ENCODE peak calls at places on chromosome 11, in four cellular contexts. One of them, this sample, is unnamed.

GRCh38 chr11:61334434-61335354 is 1.7 kb downstream of the TKFC start:
- DNase-seq in fibroblast of villous mesenchyme: peak
- DNase-seq in left lung: peak
- DNase-seq in psoas muscle: no peak
- DNase-seq in this sample: peak

GRCh38 chr11:43518407-43519165 is 159.9 kb downstream of the TTC17 start:
- DNase-seq in psoas muscle: no peak
- DNase-seq in fibroblast of villous mesenchyme: no peak
- DNase-seq in left lung: no peak
- DNase-seq in this sample: peak

GRCh38 chr11:125401235-125401634 is 94.8 kb downstream of the FEZ1 start:
- DNase-seq in psoas muscle: no peak
- DNase-seq in fibroblast of villous mesenchyme: no peak
- DNase-seq in left lung: no peak
- DNase-seq in this sample: no peak

GRCh38 chr11:43116071-43116470 is 195.7 kb upstream of the API5 start:
- DNase-seq in left lung: no peak
- DNase-seq in psoas muscle: no peak
- DNase-seq in fibroblast of villous mesenchyme: no peak
- DNase-seq in this sample: no peak

GRCh38 chr11:104995001-104995408 is 26.6 kb upstream of the CASP4 start:
- DNase-seq in left lung: no peak
- DNase-seq in psoas muscle: no peak
- DNase-seq in fibroblast of villous mesenchyme: no peak
- DNase-seq in this sample: no peak

GRCh38 chr11:61054927-61055562 is 47.2 kb upstream of the CD5 start:
- DNase-seq in left lung: no peak
- DNase-seq in psoas muscle: no peak
- DNase-seq in fibroblast of villous mesenchyme: no peak
- DNase-seq in this sample: no peak

GRCh38 chr11:2700415-2701211 is 819 bp upstream of the KCNQ1OT1 start:
- DNase-seq in left lung: peak
- DNase-seq in psoas muscle: peak
- DNase-seq in fibroblast of villous mesenchyme: peak
- DNase-seq in this sample: no peak

GRCh38 chr11:86091566-86091965 is 22.7 kb upstream of the PICALM start:
- DNase-seq in psoas muscle: no peak
- DNase-seq in fibroblast of villous mesenchyme: peak
- DNase-seq in left lung: no peak
- DNase-seq in this sample: peak

GRCh38 chr11:131688056-131688693 is 317.8 kb downstream of the NTM start:
- DNase-seq in left lung: no peak
- DNase-seq in psoas muscle: peak
- DNase-seq in fibroblast of villous mesenchyme: peak
- DNase-seq in this sample: peak

GRCh38 chr11:75557649-75558494 is 4.2 kb upstream of the SERPINH1 start:
- DNase-seq in psoas muscle: no peak
- DNase-seq in fibroblast of villous mesenchyme: peak
- DNase-seq in left lung: peak
- DNase-seq in this sample: peak

GRCh38 chr11:119218141-119218878 is 12.2 kb downstream of the CBL start:
- DNase-seq in fibroblast of villous mesenchyme: peak
- DNase-seq in psoas muscle: no peak
- DNase-seq in left lung: no peak
- DNase-seq in this sample: peak

GRCh38 chr11:70466154-70466553 is 67.8 kb downstream of the CTTN start:
- DNase-seq in psoas muscle: no peak
- DNase-seq in fibroblast of villous mesenchyme: no peak
- DNase-seq in left lung: no peak
- DNase-seq in this sample: no peak

GRCh38 chr11:19628018-19628417 is 84.6 kb upstream of the NAV2 start:
- DNase-seq in left lung: no peak
- DNase-seq in psoas muscle: peak
- DNase-seq in fibroblast of villous mesenchyme: peak
- DNase-seq in this sample: peak

GRCh38 chr11:16494918-16495691 is 138.8 kb upstream of the SOX6 start:
- DNase-seq in psoas muscle: peak
- DNase-seq in fibroblast of villous mesenchyme: no peak
- DNase-seq in left lung: no peak
- DNase-seq in this sample: no peak

GRCh38 chr11:13620063-13620462 is 48.4 kb upstream of the FAR1 start:
- DNase-seq in fibroblast of villous mesenchyme: no peak
- DNase-seq in left lung: no peak
- DNase-seq in psoas muscle: no peak
- DNase-seq in this sample: no peak

GRCh38 chr11:32434387-32435151 is 770 bp downstream of the WT1 start:
- DNase-seq in left lung: no peak
- DNase-seq in psoas muscle: no peak
- DNase-seq in fibroblast of villous mesenchyme: no peak
- DNase-seq in this sample: no peak

GRCh38 chr11:17736921-17737817 is 2.6 kb downstream of the KCNC1 start:
- DNase-seq in fibroblast of villous mesenchyme: no peak
- DNase-seq in psoas muscle: peak
- DNase-seq in left lung: no peak
- DNase-seq in this sample: no peak

GRCh38 chr11:119942021-119942420 is 195.9 kb downstream of the TRIM29 start:
- DNase-seq in left lung: no peak
- DNase-seq in fibroblast of villous mesenchyme: no peak
- DNase-seq in psoas muscle: no peak
- DNase-seq in this sample: no peak

GRCh38 chr11:57290288-57290687 is 34.5 kb downstream of the TNKS1BP1 start:
- DNase-seq in left lung: no peak
- DNase-seq in psoas muscle: no peak
- DNase-seq in fibroblast of villous mesenchyme: peak
- DNase-seq in this sample: peak

GRCh38 chr11:61746654-61747388 is 5.6 kb upstream of the MYRF start:
- DNase-seq in psoas muscle: no peak
- DNase-seq in left lung: no peak
- DNase-seq in fibroblast of villous mesenchyme: no peak
- DNase-seq in this sample: no peak

GRCh38 chr11:31805629-31806185 is 5.4 kb downstream of the PAX6 start:
- DNase-seq in psoas muscle: no peak
- DNase-seq in fibroblast of villous mesenchyme: no peak
- DNase-seq in left lung: no peak
- DNase-seq in this sample: no peak

GRCh38 chr11:61056566-61056965 is 45.7 kb upstream of the CD5 start:
- DNase-seq in left lung: no peak
- DNase-seq in psoas muscle: no peak
- DNase-seq in fibroblast of villous mesenchyme: no peak
- DNase-seq in this sample: no peak

GRCh38 chr11:16969010-16970004 is 44.9 kb downstream of the PLEKHA7 start:
- DNase-seq in psoas muscle: no peak
- DNase-seq in fibroblast of villous mesenchyme: peak
- DNase-seq in left lung: no peak
- DNase-seq in this sample: no peak

GRCh38 chr11:107787733-107788132 is 70.9 kb downstream of the SLC35F2 start:
- DNase-seq in psoas muscle: no peak
- DNase-seq in fibroblast of villous mesenchyme: no peak
- DNase-seq in left lung: no peak
- DNase-seq in this sample: no peak

GRCh38 chr11:14237333-14237988 is 121.5 kb downstream of the RRAS2 start:
- DNase-seq in left lung: no peak
- DNase-seq in fibroblast of villous mesenchyme: no peak
- DNase-seq in psoas muscle: no peak
- DNase-seq in this sample: no peak

GRCh38 chr11:117201906-117202305 is 2.7 kb downstream of the TAGLN start:
- DNase-seq in fibroblast of villous mesenchyme: no peak
- DNase-seq in left lung: no peak
- DNase-seq in psoas muscle: no peak
- DNase-seq in this sample: no peak

GRCh38 chr11:121802542-121802941 is 313.5 kb downstream of the BLID start:
- DNase-seq in fibroblast of villous mesenchyme: no peak
- DNase-seq in psoas muscle: no peak
- DNase-seq in left lung: no peak
- DNase-seq in this sample: no peak
- TF ChIP-seq CTCF in fibroblast of villous mesenchyme: no peak
- TF ChIP-seq CTCF in psoas muscle: no peak
- TF ChIP-seq CTCF in left lung: no peak
- TF ChIP-seq CTCF in this sample: no peak

GRCh38 chr11:79609511-79609910 is 168.7 kb upstream of the TENM4 start:
- DNase-seq in fibroblast of villous mesenchyme: no peak
- DNase-seq in left lung: no peak
- DNase-seq in psoas muscle: no peak
- DNase-seq in this sample: no peak

GRCh38 chr11:79616392-79616831 is 175.6 kb upstream of the TENM4 start:
- DNase-seq in fibroblast of villous mesenchyme: no peak
- DNase-seq in left lung: no peak
- DNase-seq in psoas muscle: no peak
- DNase-seq in this sample: no peak

GRCh38 chr11:79615425-79615824 is 174.6 kb upstream of the TENM4 start:
- DNase-seq in fibroblast of villous mesenchyme: no peak
- DNase-seq in left lung: no peak
- DNase-seq in psoas muscle: no peak
- DNase-seq in this sample: no peak

GRCh38 chr11:79610139-79610538 is 169.3 kb upstream of the TENM4 start:
- DNase-seq in left lung: no peak
- DNase-seq in fibroblast of villous mesenchyme: no peak
- DNase-seq in psoas muscle: no peak
- DNase-seq in this sample: no peak

DNA sequence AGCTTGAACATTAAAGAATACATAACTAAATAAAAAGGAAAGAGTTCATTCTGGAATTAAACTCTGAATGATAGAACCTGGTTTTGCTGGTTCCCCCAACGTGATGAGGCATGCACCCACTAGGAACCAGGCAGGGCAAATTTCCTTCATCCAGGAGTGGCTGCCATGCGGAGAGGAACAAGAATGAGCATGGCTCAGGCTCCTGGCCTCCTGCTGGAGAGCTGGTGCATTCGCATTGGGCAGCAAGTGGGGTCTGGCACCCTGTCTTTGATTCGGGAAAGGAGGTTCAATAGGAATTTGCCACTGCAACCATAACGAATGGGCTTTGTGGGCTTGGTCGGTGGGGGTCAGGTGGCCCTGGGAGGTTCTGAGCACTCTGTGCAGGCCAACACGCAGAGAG is 169.8 kb upstream of the TENM4 start:
- DNase-seq in psoas muscle: no peak
- DNase-seq in fibroblast of villous mesenchyme: no peak
- DNase-seq in left lung: no peak
- DNase-seq in this sample: no peak
- TF ChIP-seq CTCF in psoas muscle: no peak
- TF ChIP-seq CTCF in fibroblast of villous mesenchyme: no peak
- TF ChIP-seq CTCF in left lung: no peak
- TF ChIP-seq CTCF in this sample: peak

DNA sequence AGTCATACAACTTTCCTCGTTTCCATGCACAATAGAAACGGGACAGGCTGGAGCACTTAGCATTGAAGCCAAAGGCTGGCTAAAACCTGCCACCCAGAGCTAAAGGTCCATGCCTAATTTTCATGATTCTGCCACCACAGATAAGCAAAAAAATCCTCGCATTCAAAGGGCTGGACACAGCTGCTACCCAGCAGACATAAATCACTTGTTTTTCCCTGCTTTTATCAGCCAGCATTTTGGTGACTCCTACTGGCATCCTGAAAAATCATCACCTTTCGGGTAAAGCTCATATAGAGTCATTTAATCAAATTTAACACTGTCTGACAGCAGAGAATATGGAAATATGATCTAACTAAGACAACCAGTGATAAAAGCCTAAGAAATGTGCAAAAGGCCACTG is 37.9 kb downstream of the ALG9 start:
- DNase-seq in fibroblast of villous mesenchyme: peak
- DNase-seq in left lung: no peak
- DNase-seq in psoas muscle: no peak
- DNase-seq in this sample: peak
- TF ChIP-seq CTCF in fibroblast of villous mesenchyme: peak
- TF ChIP-seq CTCF in left lung: no peak
- TF ChIP-seq CTCF in psoas muscle: no peak
- TF ChIP-seq CTCF in this sample: peak

GRCh38 chr11:11230802-11231562 is 122.1 kb downstream of the CSNK2A3 start:
- DNase-seq in psoas muscle: no peak
- DNase-seq in fibroblast of villous mesenchyme: no peak
- DNase-seq in left lung: no peak
- DNase-seq in this sample: no peak
- TF ChIP-seq CTCF in psoas muscle: peak
- TF ChIP-seq CTCF in fibroblast of villous mesenchyme: peak
- TF ChIP-seq CTCF in left lung: no peak
- TF ChIP-seq CTCF in this sample: peak

GRCh38 chr11:97557399-97557798 is 1167.6 kb downstream of the JRKL start:
- DNase-seq in fibroblast of villous mesenchyme: no peak
- DNase-seq in left lung: no peak
- DNase-seq in psoas muscle: no peak
- DNase-seq in this sample: no peak
- TF ChIP-seq CTCF in fibroblast of villous mesenchyme: no peak
- TF ChIP-seq CTCF in left lung: no peak
- TF ChIP-seq CTCF in psoas muscle: no peak
- TF ChIP-seq CTCF in this sample: peak

DNA sequence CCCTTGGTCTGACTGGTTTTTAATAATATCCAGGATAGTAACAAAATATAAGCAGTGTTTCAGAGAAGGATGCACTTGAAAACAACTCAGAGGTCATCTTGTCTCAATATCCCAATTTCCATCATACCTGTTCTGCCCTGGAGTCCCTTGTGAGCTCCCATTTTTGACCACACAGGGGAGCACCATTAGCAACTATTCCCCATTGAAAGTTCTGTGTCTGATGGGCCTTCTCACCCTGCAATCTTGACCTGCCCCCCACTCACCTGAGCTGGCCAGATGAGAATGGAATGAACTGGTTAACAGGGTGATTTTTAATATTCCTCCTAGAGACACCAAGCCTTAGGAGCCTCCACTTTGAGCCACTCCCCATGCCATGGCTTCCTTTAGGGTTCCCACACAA is 3.8 kb upstream of the CAPN5 start:
- DNase-seq in left lung: no peak
- DNase-seq in psoas muscle: no peak
- DNase-seq in fibroblast of villous mesenchyme: no peak
- DNase-seq in this sample: no peak
- TF ChIP-seq CTCF in left lung: no peak
- TF ChIP-seq CTCF in psoas muscle: no peak
- TF ChIP-seq CTCF in fibroblast of villous mesenchyme: peak
- TF ChIP-seq CTCF in this sample: peak

GRCh38 chr11:63681208-63682044 is at the start of gene RTN3:
- DNase-seq in psoas muscle: peak
- DNase-seq in fibroblast of villous mesenchyme: peak
- DNase-seq in left lung: peak
- DNase-seq in this sample: peak
- TF ChIP-seq CTCF in psoas muscle: peak
- TF ChIP-seq CTCF in fibroblast of villous mesenchyme: no peak
- TF ChIP-seq CTCF in left lung: no peak
- TF ChIP-seq CTCF in this sample: no peak